ENCODE peak calls at places on chromosomes 3 and 15, in six cellular contexts. One of them, this sample, is unnamed.

GRCh38 chr15:50944692-50945091 is 36.2 kb downstream of the AP4E1 start:
- DNase-seq in RPMI8226: no peak
- DNase-seq in fibroblast of the aortic adventitia: peak
- DNase-seq in Ammon's horn: no peak
- DNase-seq in iris pigment epithelial cell: no peak
- DNase-seq in stimulated activated CD4-positive, alpha-beta T cell treated with anti-CD3 and anti-CD28 coated beads, Interleukin-15, amount 100 ng/mL, for 1 hour: no peak
- DNase-seq in this sample: no peak

GRCh38 chr15:28885630-28886430 is at the start of gene APBA2:
- DNase-seq in RPMI8226: no peak
- DNase-seq in fibroblast of the aortic adventitia: peak
- DNase-seq in Ammon's horn: peak
- DNase-seq in iris pigment epithelial cell: peak
- DNase-seq in stimulated activated CD4-positive, alpha-beta T cell treated with anti-CD3 and anti-CD28 coated beads, Interleukin-15, amount 100 ng/mL, for 1 hour: peak
- DNase-seq in this sample: peak

GRCh38 chr3:79162653-79163052 is 605.1 kb downstream of the ROBO1 start:
- DNase-seq in RPMI8226: no peak
- DNase-seq in fibroblast of the aortic adventitia: peak
- DNase-seq in Ammon's horn: no peak
- DNase-seq in iris pigment epithelial cell: peak
- DNase-seq in stimulated activated CD4-positive, alpha-beta T cell treated with anti-CD3 and anti-CD28 coated beads, Interleukin-15, amount 100 ng/mL, for 1 hour: no peak
- DNase-seq in this sample: no peak

GRCh38 chr3:119469378-119470189 is 821 bp downstream of the POGLUT1 start:
- DNase-seq in RPMI8226: no peak
- DNase-seq in fibroblast of the aortic adventitia: peak
- DNase-seq in Ammon's horn: peak
- DNase-seq in iris pigment epithelial cell: peak
- DNase-seq in stimulated activated CD4-positive, alpha-beta T cell treated with anti-CD3 and anti-CD28 coated beads, Interleukin-15, amount 100 ng/mL, for 1 hour: no peak
- DNase-seq in this sample: peak

GRCh38 chr3:149713730-149714654 is 38.3 kb downstream of the COMMD2 start:
- DNase-seq in RPMI8226: no peak
- DNase-seq in fibroblast of the aortic adventitia: no peak
- DNase-seq in Ammon's horn: no peak
- DNase-seq in iris pigment epithelial cell: no peak
- DNase-seq in stimulated activated CD4-positive, alpha-beta T cell treated with anti-CD3 and anti-CD28 coated beads, Interleukin-15, amount 100 ng/mL, for 1 hour: no peak
- DNase-seq in this sample: no peak

GRCh38 chr3:106114848-106115247 is 246.0 kb upstream of the CBLB start:
- DNase-seq in RPMI8226: no peak
- DNase-seq in fibroblast of the aortic adventitia: peak
- DNase-seq in Ammon's horn: no peak
- DNase-seq in iris pigment epithelial cell: peak
- DNase-seq in stimulated activated CD4-positive, alpha-beta T cell treated with anti-CD3 and anti-CD28 coated beads, Interleukin-15, amount 100 ng/mL, for 1 hour: no peak
- DNase-seq in this sample: peak

GRCh38 chr15:94119923-94120775 is 111.2 kb upstream of the MCTP2 start:
- DNase-seq in RPMI8226: peak
- DNase-seq in fibroblast of the aortic adventitia: peak
- DNase-seq in Ammon's horn: peak
- DNase-seq in iris pigment epithelial cell: peak
- DNase-seq in stimulated activated CD4-positive, alpha-beta T cell treated with anti-CD3 and anti-CD28 coated beads, Interleukin-15, amount 100 ng/mL, for 1 hour: no peak
- DNase-seq in this sample: peak

GRCh38 chr3:160756907-160757623 is 1.0 kb downstream of the PPM1L start:
- DNase-seq in RPMI8226: no peak
- DNase-seq in fibroblast of the aortic adventitia: no peak
- DNase-seq in Ammon's horn: peak
- DNase-seq in iris pigment epithelial cell: no peak
- DNase-seq in stimulated activated CD4-positive, alpha-beta T cell treated with anti-CD3 and anti-CD28 coated beads, Interleukin-15, amount 100 ng/mL, for 1 hour: no peak
- DNase-seq in this sample: no peak

GRCh38 chr3:8319935-8320634 is 181.5 kb upstream of the LMCD1 start:
- DNase-seq in RPMI8226: no peak
- DNase-seq in fibroblast of the aortic adventitia: peak
- DNase-seq in Ammon's horn: no peak
- DNase-seq in iris pigment epithelial cell: peak
- DNase-seq in stimulated activated CD4-positive, alpha-beta T cell treated with anti-CD3 and anti-CD28 coated beads, Interleukin-15, amount 100 ng/mL, for 1 hour: no peak
- DNase-seq in this sample: peak

GRCh38 chr3:197750863-197751737 is 1.4 kb downstream of the FYTTD1 start:
- DNase-seq in RPMI8226: peak
- DNase-seq in fibroblast of the aortic adventitia: peak
- DNase-seq in Ammon's horn: peak
- DNase-seq in iris pigment epithelial cell: peak
- DNase-seq in stimulated activated CD4-positive, alpha-beta T cell treated with anti-CD3 and anti-CD28 coated beads, Interleukin-15, amount 100 ng/mL, for 1 hour: no peak
- DNase-seq in this sample: peak

GRCh38 chr3:109927161-109927560 is 589.8 kb upstream of the DPPA4 start:
- DNase-seq in RPMI8226: no peak
- DNase-seq in fibroblast of the aortic adventitia: peak
- DNase-seq in Ammon's horn: no peak
- DNase-seq in iris pigment epithelial cell: peak
- DNase-seq in stimulated activated CD4-positive, alpha-beta T cell treated with anti-CD3 and anti-CD28 coated beads, Interleukin-15, amount 100 ng/mL, for 1 hour: no peak
- DNase-seq in this sample: peak

GRCh38 chr3:188631291-188632010 is 477.5 kb downstream of the LPP start:
- DNase-seq in RPMI8226: no peak
- DNase-seq in fibroblast of the aortic adventitia: peak
- DNase-seq in Ammon's horn: no peak
- DNase-seq in iris pigment epithelial cell: peak
- DNase-seq in stimulated activated CD4-positive, alpha-beta T cell treated with anti-CD3 and anti-CD28 coated beads, Interleukin-15, amount 100 ng/mL, for 1 hour: no peak
- DNase-seq in this sample: peak

GRCh38 chr15:101120473-101120872 is 131.4 kb downstream of the CHSY1 start:
- DNase-seq in RPMI8226: no peak
- DNase-seq in fibroblast of the aortic adventitia: no peak
- DNase-seq in Ammon's horn: no peak
- DNase-seq in iris pigment epithelial cell: no peak
- DNase-seq in stimulated activated CD4-positive, alpha-beta T cell treated with anti-CD3 and anti-CD28 coated beads, Interleukin-15, amount 100 ng/mL, for 1 hour: no peak
- DNase-seq in this sample: no peak

GRCh38 chr15:77643764-77644163 is 11.1 kb upstream of the LINGO1 start:
- DNase-seq in RPMI8226: no peak
- DNase-seq in fibroblast of the aortic adventitia: no peak
- DNase-seq in Ammon's horn: no peak
- DNase-seq in iris pigment epithelial cell: no peak
- DNase-seq in stimulated activated CD4-positive, alpha-beta T cell treated with anti-CD3 and anti-CD28 coated beads, Interleukin-15, amount 100 ng/mL, for 1 hour: no peak
- DNase-seq in this sample: no peak

GRCh38 chr3:158663832-158664231 is 8.6 kb downstream of the LXN start:
- DNase-seq in RPMI8226: no peak
- DNase-seq in fibroblast of the aortic adventitia: no peak
- DNase-seq in Ammon's horn: no peak
- DNase-seq in iris pigment epithelial cell: no peak
- DNase-seq in stimulated activated CD4-positive, alpha-beta T cell treated with anti-CD3 and anti-CD28 coated beads, Interleukin-15, amount 100 ng/mL, for 1 hour: no peak
- DNase-seq in this sample: no peak

GRCh38 chr3:52845157-52845556 is 10.3 kb upstream of the MUSTN1 start:
- DNase-seq in RPMI8226: no peak
- DNase-seq in fibroblast of the aortic adventitia: peak
- DNase-seq in Ammon's horn: peak
- DNase-seq in iris pigment epithelial cell: peak
- DNase-seq in stimulated activated CD4-positive, alpha-beta T cell treated with anti-CD3 and anti-CD28 coated beads, Interleukin-15, amount 100 ng/mL, for 1 hour: no peak
- DNase-seq in this sample: peak

GRCh38 chr15:40471778-40472130 is 970 bp downstream of the CHST14 start:
- DNase-seq in RPMI8226: peak
- DNase-seq in fibroblast of the aortic adventitia: peak
- DNase-seq in Ammon's horn: no peak
- DNase-seq in iris pigment epithelial cell: no peak
- DNase-seq in stimulated activated CD4-positive, alpha-beta T cell treated with anti-CD3 and anti-CD28 coated beads, Interleukin-15, amount 100 ng/mL, for 1 hour: no peak
- DNase-seq in this sample: peak

GRCh38 chr3:115040673-115041286 is 106.3 kb downstream of the ZBTB20 start:
- DNase-seq in RPMI8226: peak
- DNase-seq in fibroblast of the aortic adventitia: peak
- DNase-seq in Ammon's horn: peak
- DNase-seq in iris pigment epithelial cell: peak
- DNase-seq in stimulated activated CD4-positive, alpha-beta T cell treated with anti-CD3 and anti-CD28 coated beads, Interleukin-15, amount 100 ng/mL, for 1 hour: no peak
- DNase-seq in this sample: peak

GRCh38 chr3:178802993-178803693 is 266.9 kb downstream of the KCNMB2 start:
- DNase-seq in RPMI8226: no peak
- DNase-seq in fibroblast of the aortic adventitia: no peak
- DNase-seq in Ammon's horn: no peak
- DNase-seq in iris pigment epithelial cell: peak
- DNase-seq in stimulated activated CD4-positive, alpha-beta T cell treated with anti-CD3 and anti-CD28 coated beads, Interleukin-15, amount 100 ng/mL, for 1 hour: no peak
- DNase-seq in this sample: peak

GRCh38 chr3:37204314-37204713 is 29.9 kb upstream of the LRRFIP2 start:
- DNase-seq in RPMI8226: no peak
- DNase-seq in fibroblast of the aortic adventitia: no peak
- DNase-seq in Ammon's horn: no peak
- DNase-seq in iris pigment epithelial cell: no peak
- DNase-seq in stimulated activated CD4-positive, alpha-beta T cell treated with anti-CD3 and anti-CD28 coated beads, Interleukin-15, amount 100 ng/mL, for 1 hour: no peak
- DNase-seq in this sample: no peak